ENCODE peak calls at places on chromosomes 6 and 20, in six cellular contexts. H, O, X, D, Y and J are unnamed samples.

GRCh38 chr6:96760153-96760687 is 77.1 kb downstream of the GPR63 start:
- DNase-seq in X (no peak), H (no peak), Y (no peak), D (no peak), O (no peak), J (no peak)

GRCh38 chr20:40468759-40469158 is 220.3 kb downstream of the MAFB start:
- DNase-seq in H (no peak), X (no peak), Y (no peak), D (no peak), O (no peak), J (no peak)

GRCh38 chr6:79784013-79784753 is 153.1 kb downstream of the SH3BGRL2 start:
- DNase-seq in H (no peak), X (no peak), Y (no peak), O (no peak), D (no peak), J (no peak)

GRCh38 chr6:89242574-89243330 is 25.6 kb upstream of the GABRR1 start:
- DNase-seq in O (peak; percentile 62), H (no peak), Y (peak; percentile 64), D (no peak), X (no peak), J (peak; percentile 73)

GRCh38 chr20:20546402-20546801 is 166.0 kb downstream of the RALGAPA2 start:
- DNase-seq in Y (no peak), H (no peak), O (peak; percentile 70), D (no peak), X (no peak), J (peak; percentile 42)

GRCh38 chr20:34078540-34078939 is 33.5 kb downstream of the EIF2S2 start:
- DNase-seq in X (no peak), H (no peak), D (no peak), Y (no peak), O (no peak), J (no peak)

GRCh38 chr6:157172088-157172768 is 151.1 kb downstream of the TMEM242 start:
- DNase-seq in Y (no peak), H (no peak), D (no peak), O (no peak), X (no peak), J (no peak)

GRCh38 chr6:34066772-34067770 is 78.8 kb downstream of the GRM4 start:
- DNase-seq in X (no peak), D (no peak), H (no peak), O (no peak), Y (peak; percentile 15), J (no peak)

GRCh38 chr6:7991536-7991935 is 72.7 kb downstream of the BLOC1S5 start:
- DNase-seq in D (no peak), X (no peak), Y (peak; percentile 9), O (no peak), H (no peak), J (no peak)

GRCh38 chr6:167827062-167827587 is 414 bp downstream of the AFDN start:
- DNase-seq in D (no peak), Y (peak; percentile 72), H (no peak), O (no peak), X (peak; percentile 65), J (no peak)

GRCh38 chr20:49608752-49609670 is 41.1 kb upstream of the PTGIS start:
- DNase-seq in X (peak; percentile 73), Y (peak; percentile 71), D (peak; percentile 71), H (peak; percentile 76), O (peak; percentile 68), J (peak; percentile 52)

GRCh38 chr20:57947421-57948176 is 237.8 kb upstream of the PMEPA1 start:
- DNase-seq in X (no peak), D (no peak), Y (peak; percentile 92), O (no peak), H (no peak), J (no peak)

GRCh38 chr6:143485967-143486366 is 25.6 kb downstream of the FUCA2 start:
- DNase-seq in H (no peak), X (no peak), Y (peak; percentile 4), O (no peak), D (no peak), J (no peak)

GRCh38 chr20:38905375-38905774 is 20.8 kb upstream of the FAM83D start:
- DNase-seq in D (no peak), H (no peak), Y (no peak), O (no peak), X (no peak), J (no peak)

GRCh38 chr6:61755739-61756138 is 530.3 kb downstream of the KHDRBS2 start:
- DNase-seq in X (no peak), D (no peak), O (no peak), H (no peak), Y (no peak), J (no peak)

GRCh38 chr6:155389130-155389529 is 66.5 kb downstream of the NOX3 start:
- DNase-seq in X (no peak), H (no peak), O (peak; percentile 36), Y (peak; percentile 19), D (no peak), J (no peak)

GRCh38 chr6:3453410-3453809 is 3.4 kb downstream of the SLC22A23 start:
- DNase-seq in O (no peak), Y (no peak), H (no peak), D (no peak), X (no peak), J (no peak)

GRCh38 chr20:52978851-52979250 is 6.7 kb downstream of the TSHZ2 start:
- DNase-seq in H (no peak), O (no peak), D (no peak), X (no peak), Y (peak; percentile 57), J (no peak)

GRCh38 chr6:161128680-161129196 is 137.2 kb downstream of the MAP3K4 start:
- DNase-seq in X (no peak), Y (peak; percentile 61), O (peak; percentile 33), H (peak; percentile 18), D (no peak), J (no peak)

GRCh38 chr6:164628302-164628931 is 681.0 kb downstream of the C6orf118 start:
- DNase-seq in X (no peak), O (no peak), Y (no peak), H (no peak), D (no peak), J (no peak)

GRCh38 chr6:45966340-45966739 is 49.3 kb downstream of the CLIC5 start:
- DNase-seq in O (no peak), H (no peak), D (no peak), X (no peak), Y (no peak), J (no peak)

GRCh38 chr20:22819784-22820183 is 215.3 kb upstream of the SSTR4 start:
- DNase-seq in O (no peak), H (no peak), X (no peak), Y (no peak), D (no peak), J (no peak)

GRCh38 chr6:97440590-97441176 is 157.7 kb upstream of the MMS22L start:
- DNase-seq in X (peak; percentile 75), Y (peak; percentile 57), O (peak; percentile 11), D (no peak), H (no peak), J (peak; percentile 61)

GRCh38 chr6:145368075-145368474 is 367.2 kb downstream of the EPM2A start:
- DNase-seq in H (no peak), O (no peak), D (no peak), Y (peak; percentile 17), X (no peak), J (no peak)

GRCh38 chr6:14282854-14283505 is 165.4 kb downstream of the CD83 start:
- DNase-seq in Y (no peak), X (no peak), H (no peak), D (no peak), O (no peak), J (no peak)

GRCh38 chr20:32191873-32192272 is 15.7 kb downstream of the PLAGL2 start:
- DNase-seq in D (no peak), X (no peak), O (no peak), Y (peak; percentile 60), H (no peak), J (no peak)

GRCh38 chr20:46870041-46870440 is 24.6 kb upstream of the EYA2 start:
- DNase-seq in D (no peak), X (no peak), Y (no peak), O (no peak), H (no peak), J (no peak)